ENCODE peak calls at places on chromosomes 16 and 17, in four cellular contexts. M, U, D and N are unnamed samples. For H3K4me1, the result is how much of the 10 kb centered on the place peaks cover.

GRCh38 chr17:56795510-56795909 is 38.2 kb downstream of the C17orf67 start:
- DNase-seq in U (no peak), D (no peak), M (no peak), N (no peak)

GRCh38 chr17:72687941-72688340 is 404.5 kb downstream of the SLC39A11 start:
- DNase-seq in D (no peak), M (no peak), U (no peak), N (no peak)

GRCh38 chr16:69921125-69921524 is 30.0 kb upstream of the CLEC18A start:
- DNase-seq in M (no peak), D (no peak), U (no peak), N (no peak)

GRCh38 chr16:19722269-19722952 is 4.3 kb downstream of the IQCK start:
- DNase-seq in D (no peak), U (no peak), M (no peak), N (no peak)

GRCh38 chr17:28180449-28180848 is 138.0 kb downstream of the NLK start:
- DNase-seq in D (no peak), U (no peak), M (peak), N (no peak)

GRCh38 chr17:29645516-29646051 is 22.9 kb upstream of the CORO6 start:
- DNase-seq in U (no peak), M (peak), D (peak), N (no peak)

GRCh38 chr16:71807905-71808592 is 585 bp downstream of the AP1G1 start:
- DNase-seq in U (no peak), M (peak), D (peak), N (no peak)

GRCh38 chr16:59252317-59252716 is 518.2 kb upstream of the GOT2 start:
- DNase-seq in D (no peak), U (no peak), M (no peak), N (no peak)

GRCh38 chr16:65226077-65226476 is 104.2 kb upstream of the CDH11 start:
- DNase-seq in D (no peak), M (no peak), U (no peak), N (no peak)

GRCh38 chr16:78372302-78372701 is 272.8 kb downstream of the WWOX start:
- DNase-seq in M (no peak), U (no peak), D (no peak), N (no peak)

GRCh38 chr17:76585649-76586593 is at the start of gene ST6GALNAC2:
- DNase-seq in D (peak), U (peak), M (peak), N (no peak)

GRCh38 chr17:8940866-8941471 is 24.5 kb downstream of the PIK3R5 start:
- DNase-seq in D (no peak), U (no peak), M (no peak), N (no peak)

GRCh38 chr16:22386976-22387375 is 12.6 kb upstream of the CDR2 start:
- DNase-seq in U (no peak), D (no peak), M (peak), N (no peak)

GRCh38 chr17:72455562-72455961 is 334.7 kb downstream of the SOX9 start:
- DNase-seq in U (no peak), M (no peak), D (no peak), N (no peak)

GRCh38 chr16:4787627-4788482 is at the start of gene SEPTIN12:
- DNase-seq in M (no peak), U (no peak), D (no peak), N (no peak)

GRCh38 chr17:67829331-67829730 is 4.0 kb downstream of the BPTF start:
- DNase-seq in D (no peak), M (peak), U (peak), N (no peak)

GRCh38 chr16:89275837-89276720 is 58.6 kb downstream of the ZNF778 start:
- DNase-seq in D (no peak), U (no peak), M (no peak), N (no peak)

GRCh38 chr17:77315551-77316190 is 174.9 kb downstream of the SEC14L1 start:
- DNase-seq in D (no peak), M (no peak), U (no peak), N (no peak)

GRCh38 chr17:66787914-66788313 is 47.0 kb upstream of the CACNG5 start:
- DNase-seq in D (no peak), U (no peak), M (no peak), N (no peak)

GRCh38 chr16:24776486-24777220 is 47.2 kb downstream of the TNRC6A start:
- DNase-seq in U (no peak), D (peak), M (peak), N (no peak)

GRCh38 chr17:436571-436970 is 84.0 kb upstream of the RPH3AL start:
- DNase-seq in U (no peak), M (no peak), D (no peak), N (no peak)

GRCh38 chr16:11621539-11621919 is 34.8 kb upstream of the LITAF start:
- DNase-seq in U (no peak), M (no peak), D (no peak), N (no peak)

GRCh38 chr16:57244463-57244766 is 644 bp upstream of the ARL2BP start:
- DNase-seq in M (peak), U (no peak), D (no peak), N (no peak)

GRCh38 chr17:58913971-58914769 is 158.5 kb downstream of the PPM1E start:
- DNase-seq in U (no peak), M (peak), D (no peak), N (no peak)

GRCh38 chr16:11198817-11199216 is 57.2 kb downstream of the SOCS1 start:
- DNase-seq in D (no peak), M (no peak), U (no peak), N (no peak)

GRCh38 chr16:22685162-22685830 is 128.7 kb upstream of the HS3ST2 start:
- DNase-seq in U (no peak), M (peak), D (peak), N (no peak)

GRCh38 chr16:13939821-13940220 is 19.9 kb downstream of the ERCC4 start:
- DNase-seq in D (no peak), M (peak), U (no peak), N (no peak)

GRCh38 chr16:88922114-88922825 is 54.7 kb downstream of the CBFA2T3 start:
- DNase-seq in D (peak), M (peak), U (no peak), N (no peak)

GRCh38 chr16:87465306-87465705 is 27.5 kb downstream of the ZCCHC14 start:
- DNase-seq in U (no peak), M (peak), D (peak), N (no peak)

GRCh38 chr16:86480444-86480843 is 29.9 kb upstream of the FOXF1 start:
- DNase-seq in D (no peak), M (no peak), U (no peak), N (no peak)

GRCh38 chr17:77497578-77497934 is 356.8 kb downstream of the SEC14L1 start:
- DNase-seq in D (peak), U (no peak), M (no peak), N (no peak)

GRCh38 chr17:59154721-59155438 is at the start of gene SKA2:
- DNase-seq in M (peak), U (no peak), D (peak), N (peak)

GRCh38 chr16:4208529-4208835 is 33.4 kb downstream of the SRL start:
- DNase-seq in M (no peak), U (no peak), D (no peak), N (no peak)

GRCh38 chr16:85698459-85699223 is 9.9 kb upstream of the GINS2 start:
- DNase-seq in U (no peak), D (no peak), M (no peak), N (no peak)

GRCh38 chr16:46883353-46883689 is 841 bp upstream of the GPT2 start:
- DNase-seq in M (no peak), U (no peak), D (no peak), N (no peak)

GRCh38 chr16:56742030-56742984 is 12.4 kb downstream of the NUP93 start:
- DNase-seq in D (no peak), M (peak), U (no peak), N (no peak)

GRCh38 chr17:17347234-17347955 is 44.2 kb downstream of the NT5M start:
- DNase-seq in U (no peak), M (no peak), D (no peak), N (no peak)

GRCh38 chr17:19647697-19648474 is 665 bp upstream of the ALDH3A2 start:
- DNase-seq in D (peak), M (peak), U (no peak), N (peak)
- H3K4me1 ChIP-seq in D (half or more), M (under half), U (under half), N (under half)

GRCh38 chr16:2035431-2036199 is 8.9 kb downstream of the NHERF2 start:
- DNase-seq in M (peak), U (no peak), D (peak), N (no peak)

GRCh38 chr16:2037631-2038358 is 9.8 kb downstream of the NTHL1 start:
- DNase-seq in U (no peak), M (no peak), D (no peak), N (no peak)

GRCh38 chr16:2038359-2039285 is 9.0 kb downstream of the NTHL1 start:
- DNase-seq in U (no peak), M (no peak), D (peak), N (no peak)

GRCh38 chr16:2036200-2036966 is 9.7 kb downstream of the NHERF2 start:
- DNase-seq in U (no peak), M (no peak), D (no peak), N (no peak)

DNA sequence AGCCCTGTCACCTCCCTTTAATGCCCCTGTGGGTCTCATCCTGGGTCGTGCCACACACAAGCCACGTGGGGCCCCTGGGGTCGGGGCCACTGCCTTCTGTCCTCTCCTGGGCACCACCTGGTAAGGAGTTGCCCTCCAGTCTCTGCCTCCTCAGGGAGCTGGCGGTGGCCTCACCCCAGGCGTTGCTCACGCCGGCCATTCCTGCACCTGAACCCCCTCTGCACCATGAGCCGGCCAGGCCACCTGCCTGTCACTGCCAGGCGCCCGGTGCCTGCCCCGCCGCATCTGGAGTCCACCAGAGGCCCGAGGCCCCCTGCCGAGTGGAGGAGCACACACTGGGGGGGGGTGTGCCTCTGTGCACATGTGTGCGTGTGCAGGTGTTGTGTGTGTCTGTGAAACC is 10.4 kb downstream of the NHERF2 start:
- DNase-seq in D (no peak), M (no peak), U (no peak), N (no peak)
- H3K4me1 ChIP-seq in D (half or more), M (under half), U (under half), N (under half)

GRCh38 chr17:38703742-38704644 is 1.1 kb upstream of the MLLT6 start:
- DNase-seq in U (peak), M (peak), D (peak), N (peak)

GRCh38 chr17:38705803-38706624 is 941 bp downstream of the MLLT6 start:
- DNase-seq in D (peak), U (no peak), M (peak), N (no peak)

GRCh38 chr17:38702900-38703741 is 2.0 kb upstream of the MLLT6 start:
- DNase-seq in D (no peak), M (peak), U (peak), N (no peak)

GRCh38 chr17:38705523-38705802 is 390 bp downstream of the MLLT6 start:
- DNase-seq in M (peak), D (no peak), U (no peak), N (no peak)

DNA sequence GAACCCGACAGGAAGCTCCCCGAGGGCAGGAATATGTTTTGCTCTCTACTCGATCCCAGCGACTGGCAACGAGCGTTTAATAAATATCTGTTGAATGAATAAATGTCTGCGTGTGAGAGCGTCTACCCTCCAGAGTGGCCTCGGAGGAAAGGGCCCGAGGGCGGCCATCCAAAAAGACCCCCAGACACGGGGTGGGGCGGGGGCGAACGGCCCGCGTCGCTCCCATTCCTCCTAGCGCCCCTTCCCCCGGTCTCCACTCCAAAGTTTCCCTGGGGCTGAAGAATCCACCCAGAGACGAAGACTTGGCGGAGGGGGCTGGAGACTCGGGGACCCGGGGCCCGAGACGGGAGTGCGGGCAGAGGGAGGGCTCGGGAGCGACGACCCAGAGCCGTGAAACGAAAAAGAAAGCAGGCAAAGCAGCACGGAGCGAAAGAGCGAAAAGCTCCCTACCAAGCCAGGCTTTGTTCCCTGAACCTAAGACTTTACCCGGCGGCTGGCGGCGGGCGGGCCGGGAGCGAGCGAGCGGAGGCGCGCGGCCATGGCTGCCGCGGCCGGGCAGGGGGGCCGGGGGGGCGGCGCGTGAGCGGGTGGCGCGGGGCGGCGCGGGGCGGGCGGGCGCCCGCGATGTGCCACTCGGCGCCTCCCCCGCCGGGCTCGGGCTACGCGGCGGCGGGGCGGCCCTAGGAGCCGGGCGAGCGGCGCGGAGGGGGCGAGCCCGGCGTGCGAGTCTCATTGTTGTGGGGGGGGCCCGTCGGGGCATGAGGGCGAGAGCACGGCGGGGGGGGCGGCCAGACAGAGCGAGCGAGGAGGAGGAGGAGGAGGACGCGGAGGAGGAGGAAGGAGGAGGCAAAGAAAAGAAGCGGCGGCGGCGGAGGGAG is at the start of gene MLLT6:
- DNase-seq in D (peak), M (peak), U (peak), N (no peak)
- H3K4me1 ChIP-seq in D (half or more), M (under half), U (half or more), N (under half)

DNA sequence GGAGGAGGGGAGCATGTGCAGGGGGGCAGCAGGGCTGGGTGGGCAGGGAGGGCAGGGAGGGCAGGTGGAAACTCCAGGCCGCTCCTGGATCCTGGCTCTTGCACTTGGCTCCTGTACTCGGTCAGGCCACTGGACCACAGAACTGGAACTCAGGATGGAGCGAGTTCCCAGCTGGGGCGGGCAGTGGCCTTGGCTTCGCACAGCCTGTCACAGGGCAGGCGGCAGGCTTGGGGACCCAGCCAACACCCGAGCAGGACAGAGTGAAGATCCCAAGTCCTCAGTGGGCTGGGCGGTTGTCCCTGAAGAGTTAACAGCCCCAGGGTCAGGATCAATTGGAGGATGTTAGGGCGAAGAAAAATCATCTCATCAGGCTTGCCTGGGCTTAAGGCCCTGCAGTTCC is 22.1 kb downstream of the ZNF423 start:
- DNase-seq in U (no peak), M (no peak), D (peak), N (no peak)
- H3K4me1 ChIP-seq in U (under half), M (under half), D (half or more), N (under half)

GRCh38 chr17:81428521-81428920 is 33.3 kb downstream of the BAHCC1 start:
- DNase-seq in M (no peak), U (no peak), D (no peak), N (no peak)
- H3K4me1 ChIP-seq in M (under half), U (under half), D (half or more), N (under half)